ENCODE peak calls at places on chromosome 22, in five cellular contexts. One of them, this sample, is unnamed.

GRCh38 chr22:49420651-49421050 is 407.0 kb downstream of the BRD1 start:
- DNase-seq in K562: no peak
- DNase-seq in HepG2: no peak
- DNase-seq in GM12878: no peak
- DNase-seq in SK-N-SH: no peak
- DNase-seq in this sample: no peak

GRCh38 chr22:35549338-35549737 is 8.7 kb downstream of the RASD2 start:
- DNase-seq in SK-N-SH: no peak
- DNase-seq in HepG2: no peak
- DNase-seq in K562: no peak
- DNase-seq in GM12878: no peak
- DNase-seq in this sample: no peak

GRCh38 chr22:50314455-50315288 is 7.2 kb upstream of the PLXNB2 start:
- DNase-seq in GM12878: peak
- DNase-seq in HepG2: no peak
- DNase-seq in K562: peak
- DNase-seq in SK-N-SH: peak
- DNase-seq in this sample: no peak

GRCh38 chr22:36144886-36145541 is 15.5 kb downstream of the APOL3 start:
- DNase-seq in SK-N-SH: peak
- DNase-seq in K562: peak
- DNase-seq in GM12878: no peak
- DNase-seq in HepG2: peak
- DNase-seq in this sample: peak

GRCh38 chr22:21687685-21688259 is 22.0 kb downstream of the PPIL2 start:
- DNase-seq in HepG2: no peak
- DNase-seq in K562: no peak
- DNase-seq in GM12878: no peak
- DNase-seq in SK-N-SH: no peak
- DNase-seq in this sample: no peak

GRCh38 chr22:27075028-27075678 is 417.8 kb downstream of the MIAT start:
- DNase-seq in HepG2: no peak
- DNase-seq in K562: no peak
- DNase-seq in GM12878: no peak
- DNase-seq in SK-N-SH: no peak
- DNase-seq in this sample: no peak

GRCh38 chr22:20035375-20036084 is 14.6 kb downstream of the TANGO2 start:
- DNase-seq in HepG2: no peak
- DNase-seq in K562: peak
- DNase-seq in SK-N-SH: no peak
- DNase-seq in GM12878: no peak
- DNase-seq in this sample: no peak

GRCh38 chr22:50274311-50274710 is 4.1 kb upstream of the MAPK11 start:
- DNase-seq in SK-N-SH: peak
- DNase-seq in HepG2: peak
- DNase-seq in GM12878: no peak
- DNase-seq in K562: peak
- DNase-seq in this sample: peak

GRCh38 chr22:27804683-27805297 is 3.2 kb upstream of the MN1 start:
- DNase-seq in GM12878: no peak
- DNase-seq in K562: peak
- DNase-seq in HepG2: peak
- DNase-seq in SK-N-SH: peak
- DNase-seq in this sample: peak

GRCh38 chr22:29069476-29069875 is 3.4 kb upstream of the KREMEN1 start:
- DNase-seq in GM12878: no peak
- DNase-seq in SK-N-SH: no peak
- DNase-seq in K562: no peak
- DNase-seq in HepG2: no peak
- DNase-seq in this sample: no peak

GRCh38 chr22:48880749-48881148 is 946.9 kb downstream of the BRD1 start:
- DNase-seq in K562: no peak
- DNase-seq in GM12878: no peak
- DNase-seq in HepG2: no peak
- DNase-seq in SK-N-SH: no peak
- DNase-seq in this sample: no peak

GRCh38 chr22:35971418-35972119 is 57.1 kb downstream of the RBFOX2 start:
- DNase-seq in HepG2: peak
- DNase-seq in GM12878: no peak
- DNase-seq in SK-N-SH: peak
- DNase-seq in K562: no peak
- DNase-seq in this sample: no peak

GRCh38 chr22:27673839-27674238 is 127.7 kb downstream of the MN1 start:
- DNase-seq in HepG2: no peak
- DNase-seq in K562: no peak
- DNase-seq in SK-N-SH: no peak
- DNase-seq in GM12878: no peak
- DNase-seq in this sample: no peak

GRCh38 chr22:48333323-48333763 is 1494.3 kb downstream of the BRD1 start:
- DNase-seq in GM12878: no peak
- DNase-seq in SK-N-SH: no peak
- DNase-seq in K562: no peak
- DNase-seq in HepG2: no peak
- DNase-seq in this sample: no peak

GRCh38 chr22:50250555-50251471 is at the start of gene HDAC10:
- DNase-seq in HepG2: peak
- DNase-seq in K562: peak
- DNase-seq in SK-N-SH: peak
- DNase-seq in GM12878: peak
- DNase-seq in this sample: peak

GRCh38 chr22:22877523-22878210 is 9.9 kb upstream of the IGLL5 start:
- DNase-seq in GM12878: no peak
- DNase-seq in HepG2: peak
- DNase-seq in K562: peak
- DNase-seq in SK-N-SH: peak
- DNase-seq in this sample: peak

GRCh38 chr22:17562906-17563870 is at the start of gene SLC25A18:
- DNase-seq in HepG2: peak
- DNase-seq in SK-N-SH: no peak
- DNase-seq in GM12878: no peak
- DNase-seq in K562: peak
- DNase-seq in this sample: no peak

GRCh38 chr22:50474711-50475651 is at the start of gene SBF1:
- DNase-seq in SK-N-SH: peak
- DNase-seq in GM12878: peak
- DNase-seq in K562: peak
- DNase-seq in HepG2: peak
- DNase-seq in this sample: peak

DNA sequence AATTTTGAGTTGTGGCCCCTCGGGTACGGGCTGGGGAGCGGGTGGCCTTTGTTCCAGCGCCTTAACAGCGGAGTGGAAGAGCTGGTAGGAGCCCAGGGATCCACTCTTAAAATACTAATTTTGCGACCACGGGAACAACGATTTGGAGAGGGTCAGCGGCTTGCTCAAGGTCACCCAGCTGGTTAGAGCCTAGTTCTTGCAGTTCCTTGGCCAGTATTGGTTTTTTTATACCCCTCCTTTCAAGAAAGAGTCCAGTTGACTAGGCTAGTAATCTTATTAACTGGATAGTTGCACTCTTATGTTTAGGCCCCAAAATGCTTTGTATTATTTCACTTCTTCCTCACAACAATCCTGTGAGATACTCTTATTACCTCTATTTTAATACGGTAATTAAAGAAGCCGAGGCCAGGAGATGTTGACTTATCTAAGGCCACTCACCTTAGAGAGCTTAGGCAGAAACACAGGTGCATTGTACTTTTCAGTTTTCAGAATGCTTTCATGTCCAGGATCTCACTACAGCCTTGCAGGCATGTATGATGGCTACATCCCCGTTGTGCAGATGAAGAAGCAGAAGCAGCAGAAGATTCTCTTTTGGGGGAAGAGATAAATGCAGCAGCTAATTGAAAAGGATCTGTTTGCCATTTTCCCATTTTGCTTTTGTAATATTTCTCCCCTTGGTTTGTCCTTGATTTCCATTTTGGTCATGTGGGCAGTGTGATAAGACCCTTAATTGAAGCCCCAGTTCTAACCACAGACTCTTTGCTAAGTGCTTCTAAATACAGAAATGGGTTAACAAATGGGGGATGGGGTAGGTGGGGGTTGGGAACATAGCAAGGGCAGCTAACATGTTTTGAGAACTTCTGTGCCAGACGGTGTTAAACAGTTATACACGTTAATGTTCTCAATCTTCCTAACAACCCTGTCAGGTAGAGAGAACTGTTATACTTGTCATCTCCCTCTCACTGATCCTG is 1.4 kb downstream of the SREBF2 start:
- DNase-seq in HepG2: peak
- DNase-seq in SK-N-SH: no peak
- DNase-seq in GM12878: no peak
- DNase-seq in K562: no peak
- DNase-seq in this sample: no peak
- TF ChIP-seq EP300 in HepG2: no peak
- TF ChIP-seq EP300 in SK-N-SH: no peak
- TF ChIP-seq EP300 in GM12878: no peak
- TF ChIP-seq EP300 in K562: no peak
- TF ChIP-seq EP300 in this sample: no peak

GRCh38 chr22:37338539-37339246 is 56.4 kb downstream of the CYTH4 start:
- DNase-seq in GM12878: no peak
- DNase-seq in HepG2: no peak
- DNase-seq in SK-N-SH: no peak
- DNase-seq in K562: no peak
- DNase-seq in this sample: no peak
- TF ChIP-seq REST in GM12878: no peak
- TF ChIP-seq REST in HepG2: no peak
- TF ChIP-seq REST in SK-N-SH: no peak
- TF ChIP-seq REST in K562: no peak
- TF ChIP-seq REST in this sample: no peak

GRCh38 chr22:39296981-39297489 is 22.4 kb downstream of the RPL3 start:
- DNase-seq in HepG2: no peak
- DNase-seq in GM12878: no peak
- DNase-seq in SK-N-SH: no peak
- DNase-seq in K562: no peak
- DNase-seq in this sample: no peak

GRCh38 chr22:39299829-39300178 is 19.6 kb downstream of the RPL3 start:
- DNase-seq in GM12878: peak
- DNase-seq in HepG2: no peak
- DNase-seq in K562: no peak
- DNase-seq in SK-N-SH: no peak
- DNase-seq in this sample: peak

GRCh38 chr22:39296535-39296934 is 22.9 kb downstream of the RPL3 start:
- DNase-seq in SK-N-SH: no peak
- DNase-seq in HepG2: no peak
- DNase-seq in GM12878: no peak
- DNase-seq in K562: no peak
- DNase-seq in this sample: no peak

GRCh38 chr22:39298194-39298987 is 21.0 kb downstream of the RPL3 start:
- DNase-seq in SK-N-SH: no peak
- DNase-seq in K562: no peak
- DNase-seq in GM12878: no peak
- DNase-seq in HepG2: no peak
- DNase-seq in this sample: no peak

DNA sequence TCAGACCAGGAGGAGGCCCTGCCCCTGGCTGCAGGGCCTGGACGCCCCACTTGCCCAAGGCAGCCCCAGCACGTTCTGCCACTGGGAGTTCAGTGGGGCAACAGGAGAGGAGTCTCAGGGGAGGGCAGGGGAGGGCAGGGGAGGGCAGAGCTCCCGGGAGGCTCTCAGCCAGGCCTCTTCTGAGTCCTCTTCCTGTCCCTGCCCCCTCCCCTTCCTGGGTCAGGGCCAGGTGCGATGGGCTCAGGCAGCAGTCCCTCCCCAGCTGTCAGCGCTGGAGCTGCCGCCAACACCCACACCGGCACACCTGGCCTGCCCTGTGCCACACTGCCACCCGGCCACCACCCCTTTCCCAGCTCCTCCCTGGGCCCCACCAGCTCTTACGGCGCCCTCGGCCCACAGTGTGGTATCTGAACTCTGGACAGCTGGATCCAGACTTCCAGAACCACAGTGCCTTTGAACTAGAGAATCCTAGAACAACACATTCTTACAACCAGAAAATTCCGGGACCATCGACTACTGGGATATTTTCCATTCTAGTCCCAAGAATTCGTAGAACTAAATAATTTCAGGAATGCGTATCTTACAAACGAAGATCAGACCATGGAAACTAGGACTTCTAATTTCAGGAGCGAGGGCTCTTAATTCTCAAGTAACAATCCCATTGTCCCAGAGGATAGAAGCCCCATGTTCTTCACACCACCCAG is 21.8 kb downstream of the RPL3 start:
- DNase-seq in SK-N-SH: no peak
- DNase-seq in K562: no peak
- DNase-seq in HepG2: no peak
- DNase-seq in GM12878: no peak
- DNase-seq in this sample: no peak
- TF ChIP-seq EP300 in SK-N-SH: no peak
- TF ChIP-seq EP300 in K562: no peak
- TF ChIP-seq EP300 in HepG2: no peak
- TF ChIP-seq EP300 in GM12878: no peak
- TF ChIP-seq EP300 in this sample: no peak

GRCh38 chr22:37562049-37562784 is 1.9 kb downstream of the CDC42EP1 start:
- DNase-seq in SK-N-SH: no peak
- DNase-seq in HepG2: no peak
- DNase-seq in GM12878: no peak
- DNase-seq in K562: no peak
- DNase-seq in this sample: no peak

GRCh38 chr22:37561209-37562048 is 1.1 kb downstream of the CDC42EP1 start:
- DNase-seq in K562: peak
- DNase-seq in SK-N-SH: peak
- DNase-seq in GM12878: no peak
- DNase-seq in HepG2: peak
- DNase-seq in this sample: peak

GRCh38 chr22:37565830-37566229 is 5.5 kb downstream of the CDC42EP1 start:
- DNase-seq in SK-N-SH: no peak
- DNase-seq in K562: no peak
- DNase-seq in GM12878: no peak
- DNase-seq in HepG2: no peak
- DNase-seq in this sample: no peak

GRCh38 chr22:37564111-37564711 is 3.9 kb downstream of the CDC42EP1 start:
- DNase-seq in GM12878: no peak
- DNase-seq in SK-N-SH: no peak
- DNase-seq in K562: no peak
- DNase-seq in HepG2: no peak
- DNase-seq in this sample: no peak

DNA sequence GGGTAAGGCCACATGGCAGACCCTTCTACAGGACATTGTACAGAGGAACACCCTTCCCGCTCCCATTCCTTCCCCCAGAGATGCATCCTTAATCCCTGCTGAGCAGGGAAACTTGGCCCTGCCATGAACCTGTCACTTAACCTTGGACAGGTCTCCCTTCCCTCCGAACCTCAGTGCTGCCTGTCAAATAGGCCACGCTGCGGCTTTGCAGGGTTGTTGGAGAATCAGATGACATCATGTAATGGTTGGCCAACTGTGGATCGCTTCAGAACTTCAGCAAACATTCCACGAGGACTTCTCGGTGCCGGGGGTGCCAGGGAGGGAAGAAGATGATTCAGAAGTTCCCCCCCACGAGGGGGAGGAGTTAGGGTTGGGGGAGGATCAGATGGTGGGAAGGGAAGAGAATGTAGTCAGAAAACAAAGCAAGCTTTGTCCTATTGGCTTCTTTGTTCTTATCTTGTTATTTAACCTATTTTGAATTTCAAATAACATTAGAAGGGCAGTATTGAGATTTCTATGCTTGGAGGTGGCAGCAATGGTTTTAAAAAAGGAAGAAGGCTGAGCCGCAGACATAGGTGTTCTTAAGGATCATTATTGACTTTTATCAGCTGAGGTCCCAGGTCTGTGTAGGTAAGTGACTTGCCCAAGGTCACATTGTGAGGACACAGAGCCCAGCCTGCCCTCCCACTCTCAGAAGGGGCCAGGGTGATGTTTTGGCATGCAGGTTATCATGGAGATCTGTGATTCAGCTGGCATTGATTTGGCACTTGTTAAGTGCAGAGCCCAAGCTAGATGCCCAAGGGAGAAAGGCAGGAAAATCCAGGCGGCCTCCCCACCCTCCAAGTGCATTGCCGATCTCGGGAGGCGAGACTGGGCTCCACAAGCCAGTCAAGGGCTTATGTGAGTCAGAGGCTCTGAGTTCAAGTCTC is 3.1 kb downstream of the CDC42EP1 start:
- DNase-seq in SK-N-SH: no peak
- DNase-seq in GM12878: no peak
- DNase-seq in HepG2: peak
- DNase-seq in K562: peak
- DNase-seq in this sample: peak
- TF ChIP-seq REST in SK-N-SH: peak
- TF ChIP-seq REST in GM12878: no peak
- TF ChIP-seq REST in HepG2: no peak
- TF ChIP-seq REST in K562: no peak
- TF ChIP-seq REST in this sample: peak